ENCODE peak calls at places on chromosome 10, in four cellular contexts. One of them, this sample, is unnamed.
A peak's percentile ranks its signal among the peaks of the same experiment; 100 is the strongest.

GRCh38 chr10:44860811-44861751 is 50.1 kb upstream of the TMEM72 start:
- DNase-seq in GM12878: no peak
- DNase-seq in HCT116: no peak
- DNase-seq in endothelial cell of umbilical vein: no peak
- DNase-seq in this sample: no peak

GRCh38 chr10:91410638-91411367 is 659 bp downstream of the HECTD2 start:
- DNase-seq in GM12878: no peak
- DNase-seq in HCT116: no peak
- DNase-seq in endothelial cell of umbilical vein: peak; percentile 57
- DNase-seq in this sample: no peak

GRCh38 chr10:107631876-107632275 is 467.4 kb upstream of the SORCS1 start:
- DNase-seq in GM12878: no peak
- DNase-seq in HCT116: no peak
- DNase-seq in endothelial cell of umbilical vein: no peak
- DNase-seq in this sample: no peak

GRCh38 chr10:6141296-6142151 is 52.7 kb downstream of the RBM17 start:
- DNase-seq in GM12878: peak; percentile 73
- DNase-seq in HCT116: no peak
- DNase-seq in endothelial cell of umbilical vein: no peak
- DNase-seq in this sample: no peak

GRCh38 chr10:69789164-69789576 is 12.5 kb upstream of the COL13A1 start:
- DNase-seq in GM12878: no peak
- DNase-seq in HCT116: no peak
- DNase-seq in endothelial cell of umbilical vein: peak; percentile 8
- DNase-seq in this sample: no peak

GRCh38 chr10:32446701-32447406 is 914 bp downstream of the CCDC7 start:
- DNase-seq in GM12878: peak; percentile 9
- DNase-seq in HCT116: peak; percentile 1
- DNase-seq in endothelial cell of umbilical vein: peak; percentile 29
- DNase-seq in this sample: no peak

GRCh38 chr10:133031541-133032125 is 56.1 kb upstream of the ADGRA1 start:
- DNase-seq in GM12878: no peak
- DNase-seq in HCT116: no peak
- DNase-seq in endothelial cell of umbilical vein: no peak
- DNase-seq in this sample: no peak

GRCh38 chr10:29627201-29628105 is 7.3 kb downstream of the SVIL start:
- DNase-seq in GM12878: no peak
- DNase-seq in HCT116: no peak
- DNase-seq in endothelial cell of umbilical vein: no peak
- DNase-seq in this sample: no peak

GRCh38 chr10:64859911-64860310 is 1338.7 kb downstream of the REEP3 start:
- DNase-seq in GM12878: no peak
- DNase-seq in HCT116: no peak
- DNase-seq in endothelial cell of umbilical vein: no peak
- DNase-seq in this sample: no peak

GRCh38 chr10:42767906-42768305 is 14.7 kb upstream of the BMS1 start:
- DNase-seq in GM12878: no peak
- DNase-seq in HCT116: no peak
- DNase-seq in endothelial cell of umbilical vein: no peak
- DNase-seq in this sample: no peak

GRCh38 chr10:19719320-19719719 is 96.9 kb upstream of the PLXDC2 start:
- DNase-seq in GM12878: no peak
- DNase-seq in HCT116: no peak
- DNase-seq in endothelial cell of umbilical vein: no peak
- DNase-seq in this sample: no peak

GRCh38 chr10:131859341-131860020 is 41.3 kb upstream of the PPP2R2D start:
- DNase-seq in GM12878: no peak
- DNase-seq in HCT116: no peak
- DNase-seq in endothelial cell of umbilical vein: no peak
- DNase-seq in this sample: no peak

GRCh38 chr10:106711313-106711906 is 453.1 kb downstream of the SORCS1 start:
- DNase-seq in GM12878: no peak
- DNase-seq in HCT116: peak; percentile 6
- DNase-seq in endothelial cell of umbilical vein: no peak
- DNase-seq in this sample: peak; percentile 17

GRCh38 chr10:44264244-44264643 is 120.7 kb downstream of the CXCL12 start:
- DNase-seq in GM12878: peak; percentile 35
- DNase-seq in HCT116: no peak
- DNase-seq in endothelial cell of umbilical vein: no peak
- DNase-seq in this sample: no peak

GRCh38 chr10:49761201-49761788 is 828 bp downstream of the OGDHL start:
- DNase-seq in GM12878: no peak
- DNase-seq in HCT116: no peak
- DNase-seq in endothelial cell of umbilical vein: no peak
- DNase-seq in this sample: no peak

GRCh38 chr10:121243003-121243898 is 355.0 kb downstream of the FGFR2 start:
- DNase-seq in GM12878: no peak
- DNase-seq in HCT116: no peak
- DNase-seq in endothelial cell of umbilical vein: no peak
- DNase-seq in this sample: no peak

GRCh38 chr10:121240011-121240410 is 358.2 kb downstream of the FGFR2 start:
- DNase-seq in GM12878: no peak
- DNase-seq in HCT116: no peak
- DNase-seq in endothelial cell of umbilical vein: no peak
- DNase-seq in this sample: no peak

GRCh38 chr10:121241337-121241736 is 356.9 kb downstream of the FGFR2 start:
- DNase-seq in GM12878: no peak
- DNase-seq in HCT116: no peak
- DNase-seq in endothelial cell of umbilical vein: no peak
- DNase-seq in this sample: no peak

GRCh38 chr10:121237718-121238117 is 360.5 kb downstream of the FGFR2 start:
- DNase-seq in GM12878: no peak
- DNase-seq in HCT116: no peak
- DNase-seq in endothelial cell of umbilical vein: no peak
- DNase-seq in this sample: no peak

DNA sequence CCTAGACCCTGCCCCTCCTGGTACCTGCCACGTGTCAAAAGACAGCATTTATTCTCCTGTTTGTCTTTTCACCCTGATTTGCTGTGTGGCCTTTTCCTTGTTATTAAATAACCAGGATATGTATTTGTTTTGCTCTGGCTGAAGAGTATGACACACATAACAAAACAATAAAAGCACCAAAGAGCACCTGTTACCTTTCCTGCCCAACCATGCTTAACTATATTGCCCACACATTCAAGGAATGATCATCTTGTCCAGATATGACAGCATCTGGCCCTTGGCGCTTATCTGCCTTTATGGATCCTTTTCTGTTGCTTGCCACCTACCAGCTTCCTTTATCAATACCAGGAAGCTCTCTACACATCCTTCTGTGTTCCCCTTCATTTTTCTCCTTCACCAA is 357.7 kb downstream of the FGFR2 start:
- DNase-seq in GM12878: no peak
- DNase-seq in HCT116: no peak
- DNase-seq in endothelial cell of umbilical vein: no peak
- DNase-seq in this sample: no peak
- H3K4me1 ChIP-seq in GM12878: no peaks in the 10 kb centered on the region
- H3K4me1 ChIP-seq in HCT116: peaks cover 15% of the 10 kb centered on the region
- H3K4me1 ChIP-seq in endothelial cell of umbilical vein: no peaks in the 10 kb centered on the region
- H3K4me1 ChIP-seq in this sample: no peaks in the 10 kb centered on the region

GRCh38 chr10:93462881-93463280 is 19.3 kb downstream of the MYOF start:
- DNase-seq in GM12878: peak; percentile 23
- DNase-seq in HCT116: no peak
- DNase-seq in endothelial cell of umbilical vein: peak; percentile 99
- DNase-seq in this sample: no peak
- TF ChIP-seq POLR2AphosphoS5 in GM12878: no peak
- TF ChIP-seq POLR2AphosphoS5 in HCT116: peak; percentile 18
- TF ChIP-seq POLR2AphosphoS5 in endothelial cell of umbilical vein: peak; percentile 92
- TF ChIP-seq POLR2AphosphoS5 in this sample: no peak

GRCh38 chr10:109922353-109922975 is 847 bp downstream of the XPNPEP1 start:
- DNase-seq in GM12878: no peak
- DNase-seq in HCT116: no peak
- DNase-seq in endothelial cell of umbilical vein: peak; percentile 10
- DNase-seq in this sample: no peak
- H3K27ac ChIP-seq in GM12878: peak overlapping the region; percentile 83
- H3K27ac ChIP-seq in HCT116: peak overlapping the region; percentile 70
- H3K27ac ChIP-seq in endothelial cell of umbilical vein: peak overlapping the region; percentile 92
- H3K27ac ChIP-seq in this sample: peak overlapping the region; percentile 73

GRCh38 chr10:124676416-124677062 is 67.6 kb downstream of the FAM53B start:
- DNase-seq in GM12878: no peak
- DNase-seq in HCT116: no peak
- DNase-seq in endothelial cell of umbilical vein: no peak
- DNase-seq in this sample: no peak

GRCh38 chr10:124674768-124675222 is 69.4 kb downstream of the FAM53B start:
- DNase-seq in GM12878: no peak
- DNase-seq in HCT116: no peak
- DNase-seq in endothelial cell of umbilical vein: no peak
- DNase-seq in this sample: no peak

GRCh38 chr10:124677291-124677690 is 66.9 kb downstream of the FAM53B start:
- DNase-seq in GM12878: no peak
- DNase-seq in HCT116: no peak
- DNase-seq in endothelial cell of umbilical vein: no peak
- DNase-seq in this sample: no peak

GRCh38 chr10:124675824-124676223 is 68.4 kb downstream of the FAM53B start:
- DNase-seq in GM12878: no peak
- DNase-seq in HCT116: no peak
- DNase-seq in endothelial cell of umbilical vein: no peak
- DNase-seq in this sample: no peak

GRCh38 chr10:124675261-124675660 is 68.9 kb downstream of the FAM53B start:
- DNase-seq in GM12878: no peak
- DNase-seq in HCT116: no peak
- DNase-seq in endothelial cell of umbilical vein: no peak
- DNase-seq in this sample: no peak
- H3K4me1 ChIP-seq in GM12878: no peaks in the 10 kb centered on the region
- H3K4me1 ChIP-seq in HCT116: peaks cover 17% of the 10 kb centered on the region
- H3K4me1 ChIP-seq in endothelial cell of umbilical vein: no peaks in the 10 kb centered on the region
- H3K4me1 ChIP-seq in this sample: no peaks in the 10 kb centered on the region

GRCh38 chr10:78296794-78297193 is 263.1 kb downstream of the RPS24 start:
- DNase-seq in GM12878: no peak
- DNase-seq in HCT116: no peak
- DNase-seq in endothelial cell of umbilical vein: no peak
- DNase-seq in this sample: no peak

GRCh38 chr10:78298835-78299234 is 265.2 kb downstream of the RPS24 start:
- DNase-seq in GM12878: no peak
- DNase-seq in HCT116: no peak
- DNase-seq in endothelial cell of umbilical vein: no peak
- DNase-seq in this sample: no peak

GRCh38 chr10:78300526-78300925 is 266.9 kb downstream of the RPS24 start:
- DNase-seq in GM12878: no peak
- DNase-seq in HCT116: no peak
- DNase-seq in endothelial cell of umbilical vein: no peak
- DNase-seq in this sample: no peak

GRCh38 chr10:78299861-78300453 is 266.3 kb downstream of the RPS24 start:
- DNase-seq in GM12878: peak; percentile 3
- DNase-seq in HCT116: peak; percentile 2
- DNase-seq in endothelial cell of umbilical vein: peak; percentile 55
- DNase-seq in this sample: no peak

GRCh38 chr10:78297997-78298396 is 264.3 kb downstream of the RPS24 start:
- DNase-seq in GM12878: no peak
- DNase-seq in HCT116: no peak
- DNase-seq in endothelial cell of umbilical vein: no peak
- DNase-seq in this sample: no peak
- TF ChIP-seq POLR2AphosphoS5 in GM12878: no peak
- TF ChIP-seq POLR2AphosphoS5 in HCT116: no peak
- TF ChIP-seq POLR2AphosphoS5 in endothelial cell of umbilical vein: no peak
- TF ChIP-seq POLR2AphosphoS5 in this sample: no peak

GRCh38 chr10:22599048-22599561 is 115.3 kb downstream of the PIP4K2A start:
- DNase-seq in GM12878: peak; percentile 49
- DNase-seq in HCT116: no peak
- DNase-seq in endothelial cell of umbilical vein: peak; percentile 40
- DNase-seq in this sample: no peak
- H3K27ac ChIP-seq in GM12878: peak overlapping the region; percentile 76
- H3K27ac ChIP-seq in HCT116: peak overlapping the region; percentile 64
- H3K27ac ChIP-seq in endothelial cell of umbilical vein: peak overlapping the region; percentile 13
- H3K27ac ChIP-seq in this sample: no peak overlapping the region

DNA sequence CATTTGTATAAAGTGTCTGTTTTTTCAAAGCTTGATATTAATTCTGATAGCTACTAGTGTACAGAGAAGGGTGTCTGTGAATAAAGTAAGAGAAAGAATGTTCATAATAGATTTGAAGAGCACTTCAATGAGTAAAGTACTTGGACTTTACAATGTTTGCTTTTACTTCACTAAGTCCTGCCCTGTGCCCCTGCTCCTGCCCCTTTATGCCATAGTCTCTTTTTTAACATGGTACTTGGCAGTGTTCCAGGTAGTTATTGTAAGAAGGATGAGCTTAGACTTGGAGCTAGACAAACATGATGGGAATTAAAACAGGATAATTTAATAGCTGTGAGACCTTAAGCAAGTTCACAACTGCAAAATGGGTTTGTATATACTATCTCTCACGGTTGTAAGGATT is 41.0 kb downstream of the ZEB1 start:
- DNase-seq in GM12878: no peak
- DNase-seq in HCT116: no peak
- DNase-seq in endothelial cell of umbilical vein: peak; percentile 43
- DNase-seq in this sample: no peak
- H3K4me1 ChIP-seq in GM12878: no peaks in the 10 kb centered on the region
- H3K4me1 ChIP-seq in HCT116: no peaks in the 10 kb centered on the region
- H3K4me1 ChIP-seq in endothelial cell of umbilical vein: peaks cover 6% of the 10 kb centered on the region
- H3K4me1 ChIP-seq in this sample: no peaks in the 10 kb centered on the region